ENCODE peak calls at places on chromosomes 2 and 18, in five cellular contexts. One of them, this sample, is unnamed.

GRCh38 chr18:56327171-56327885 is 311.1 kb downstream of the TXNL1 start:
- DNase-seq in lung: no peak
- DNase-seq in IMR-90: peak; percentile 61
- DNase-seq in epithelial cell of esophagus: no peak
- DNase-seq in left ventricle myocardium inferior: no peak
- DNase-seq in this sample: no peak

GRCh38 chr2:148317598-148317997 is 296.7 kb downstream of the MBD5 start:
- DNase-seq in left ventricle myocardium inferior: no peak
- DNase-seq in lung: no peak
- DNase-seq in IMR-90: no peak
- DNase-seq in epithelial cell of esophagus: no peak
- DNase-seq in this sample: no peak

GRCh38 chr2:24359701-24360049 is 661 bp downstream of the ITSN2 start:
- DNase-seq in left ventricle myocardium inferior: peak; percentile 32
- DNase-seq in epithelial cell of esophagus: peak; percentile 51
- DNase-seq in lung: peak; percentile 41
- DNase-seq in IMR-90: no peak
- DNase-seq in this sample: no peak

GRCh38 chr2:74554821-74555531 is 456 bp downstream of the DOK1 start:
- DNase-seq in lung: peak; percentile 63
- DNase-seq in epithelial cell of esophagus: peak; percentile 24
- DNase-seq in IMR-90: peak; percentile 27
- DNase-seq in left ventricle myocardium inferior: peak; percentile 38
- DNase-seq in this sample: no peak

GRCh38 chr2:230220347-230220969 is 674 bp upstream of the SP110 start:
- DNase-seq in IMR-90: no peak
- DNase-seq in epithelial cell of esophagus: no peak
- DNase-seq in lung: no peak
- DNase-seq in left ventricle myocardium inferior: no peak
- DNase-seq in this sample: no peak

GRCh38 chr2:137838255-137839092 is 125.8 kb upstream of the HNMT start:
- DNase-seq in IMR-90: peak; percentile 49
- DNase-seq in left ventricle myocardium inferior: no peak
- DNase-seq in epithelial cell of esophagus: peak; percentile 53
- DNase-seq in lung: no peak
- DNase-seq in this sample: peak; percentile 55

GRCh38 chr2:156321243-156321904 is 11.1 kb downstream of the NR4A2 start:
- DNase-seq in left ventricle myocardium inferior: no peak
- DNase-seq in lung: no peak
- DNase-seq in IMR-90: no peak
- DNase-seq in epithelial cell of esophagus: peak; percentile 20
- DNase-seq in this sample: no peak

GRCh38 chr2:62297642-62298010 is 101.7 kb downstream of the B3GNT2 start:
- DNase-seq in left ventricle myocardium inferior: no peak
- DNase-seq in lung: no peak
- DNase-seq in epithelial cell of esophagus: no peak
- DNase-seq in IMR-90: no peak
- DNase-seq in this sample: no peak

GRCh38 chr2:64679673-64680425 is 26.1 kb upstream of the SERTAD2 start:
- DNase-seq in IMR-90: no peak
- DNase-seq in left ventricle myocardium inferior: no peak
- DNase-seq in epithelial cell of esophagus: no peak
- DNase-seq in lung: no peak
- DNase-seq in this sample: no peak

GRCh38 chr18:74146756-74147155 is 878 bp downstream of the FBXO15 start:
- DNase-seq in IMR-90: peak; percentile 92
- DNase-seq in left ventricle myocardium inferior: no peak
- DNase-seq in epithelial cell of esophagus: no peak
- DNase-seq in lung: no peak
- DNase-seq in this sample: no peak

GRCh38 chr2:120662046-120662445 is 73.6 kb upstream of the GLI2 start:
- DNase-seq in IMR-90: no peak
- DNase-seq in lung: no peak
- DNase-seq in epithelial cell of esophagus: no peak
- DNase-seq in left ventricle myocardium inferior: no peak
- DNase-seq in this sample: no peak

GRCh38 chr2:189060096-189060642 is 86.0 kb downstream of the COL3A1 start:
- DNase-seq in IMR-90: peak; percentile 74
- DNase-seq in epithelial cell of esophagus: no peak
- DNase-seq in lung: no peak
- DNase-seq in left ventricle myocardium inferior: no peak
- DNase-seq in this sample: peak; percentile 21

GRCh38 chr2:121283670-121284245 is 1.2 kb downstream of the TFCP2L1 start:
- DNase-seq in epithelial cell of esophagus: peak; percentile 47
- DNase-seq in lung: no peak
- DNase-seq in IMR-90: no peak
- DNase-seq in left ventricle myocardium inferior: no peak
- DNase-seq in this sample: peak; percentile 48

GRCh38 chr2:9057939-9058761 is 54.7 kb upstream of the MBOAT2 start:
- DNase-seq in IMR-90: peak; percentile 89
- DNase-seq in left ventricle myocardium inferior: no peak
- DNase-seq in lung: no peak
- DNase-seq in epithelial cell of esophagus: peak; percentile 74
- DNase-seq in this sample: peak; percentile 85

GRCh38 chr2:22043784-22044183 is 920.0 kb downstream of the TDRD15 start:
- DNase-seq in epithelial cell of esophagus: no peak
- DNase-seq in IMR-90: no peak
- DNase-seq in lung: no peak
- DNase-seq in left ventricle myocardium inferior: no peak
- DNase-seq in this sample: no peak
- TF ChIP-seq CTCF in epithelial cell of esophagus: no peak
- TF ChIP-seq CTCF in IMR-90: no peak
- TF ChIP-seq CTCF in lung: no peak
- TF ChIP-seq CTCF in left ventricle myocardium inferior: no peak
- TF ChIP-seq CTCF in this sample: no peak

DNA sequence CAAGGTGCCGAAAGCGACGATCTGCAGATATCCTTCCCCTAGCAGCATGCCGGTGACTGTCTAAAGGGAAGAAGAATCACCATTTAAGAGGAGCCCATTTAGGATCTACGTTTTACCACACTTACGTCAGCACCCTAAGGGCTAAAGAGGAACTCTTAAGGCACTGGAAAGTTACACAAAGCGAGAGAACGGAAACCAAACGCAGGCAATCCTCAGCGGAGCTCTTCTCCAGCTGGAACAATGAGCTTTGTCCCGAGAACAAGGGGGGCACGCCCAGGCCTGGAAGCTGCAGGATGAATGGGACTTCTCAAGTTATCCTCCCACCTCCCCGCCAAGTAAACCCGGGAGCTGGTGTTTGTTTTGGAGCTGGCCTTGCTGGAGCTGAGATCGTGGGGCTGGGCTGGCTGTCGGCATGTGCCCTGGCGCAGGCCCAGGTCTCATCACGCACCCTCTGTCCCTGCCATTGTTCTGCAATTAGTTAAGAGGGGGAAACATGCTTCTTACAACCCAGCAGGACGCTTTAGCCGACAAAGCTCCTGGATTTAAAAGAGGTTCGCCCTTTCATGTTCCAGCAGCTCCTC is 36.5 kb downstream of the PXDN start:
- DNase-seq in lung: peak; percentile 60
- DNase-seq in IMR-90: peak; percentile 90
- DNase-seq in left ventricle myocardium inferior: peak; percentile 85
- DNase-seq in epithelial cell of esophagus: peak; percentile 89
- DNase-seq in this sample: peak; percentile 95
- H3K4me3 ChIP-seq in lung: no peak overlapping the region
- H3K4me3 ChIP-seq in IMR-90: no peak overlapping the region
- H3K4me3 ChIP-seq in left ventricle myocardium inferior: peak overlapping the region; percentile 44
- H3K4me3 ChIP-seq in epithelial cell of esophagus: no peak overlapping the region
- H3K4me3 ChIP-seq in this sample: no peak overlapping the region

GRCh38 chr2:71789556-71790219 is 336.3 kb downstream of the DYSF start:
- DNase-seq in lung: no peak
- DNase-seq in left ventricle myocardium inferior: no peak
- DNase-seq in IMR-90: no peak
- DNase-seq in epithelial cell of esophagus: no peak
- DNase-seq in this sample: no peak
- TF ChIP-seq CTCF in lung: no peak
- TF ChIP-seq CTCF in left ventricle myocardium inferior: no peak
- TF ChIP-seq CTCF in IMR-90: peak; percentile 12
- TF ChIP-seq CTCF in epithelial cell of esophagus: no peak
- TF ChIP-seq CTCF in this sample: no peak

DNA sequence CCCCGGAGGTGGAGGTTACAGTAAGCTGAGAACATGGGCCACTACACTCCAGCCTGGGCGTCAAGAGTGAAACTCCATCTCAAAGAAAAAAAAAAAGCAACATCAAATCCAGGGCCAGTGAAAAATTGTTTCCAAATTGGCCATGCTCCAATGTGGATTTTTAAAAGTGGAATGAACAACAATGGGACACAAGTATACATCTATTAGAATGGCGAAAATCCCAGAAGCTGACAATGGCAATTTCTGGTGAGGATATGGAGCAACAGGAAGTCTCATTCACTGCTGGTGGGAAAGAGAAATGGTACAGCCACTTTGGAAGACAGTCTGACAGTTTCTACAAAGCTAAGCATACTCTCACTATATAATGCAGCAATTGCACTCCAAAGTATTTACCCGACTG is 161.4 kb downstream of the UXS1 start:
- DNase-seq in lung: no peak
- DNase-seq in epithelial cell of esophagus: no peak
- DNase-seq in left ventricle myocardium inferior: no peak
- DNase-seq in IMR-90: no peak
- DNase-seq in this sample: no peak
- H3K4me3 ChIP-seq in lung: no peak overlapping the region
- H3K4me3 ChIP-seq in epithelial cell of esophagus: no peak overlapping the region
- H3K4me3 ChIP-seq in left ventricle myocardium inferior: no peak overlapping the region
- H3K4me3 ChIP-seq in IMR-90: no peak overlapping the region
- H3K4me3 ChIP-seq in this sample: no peak overlapping the region

DNA sequence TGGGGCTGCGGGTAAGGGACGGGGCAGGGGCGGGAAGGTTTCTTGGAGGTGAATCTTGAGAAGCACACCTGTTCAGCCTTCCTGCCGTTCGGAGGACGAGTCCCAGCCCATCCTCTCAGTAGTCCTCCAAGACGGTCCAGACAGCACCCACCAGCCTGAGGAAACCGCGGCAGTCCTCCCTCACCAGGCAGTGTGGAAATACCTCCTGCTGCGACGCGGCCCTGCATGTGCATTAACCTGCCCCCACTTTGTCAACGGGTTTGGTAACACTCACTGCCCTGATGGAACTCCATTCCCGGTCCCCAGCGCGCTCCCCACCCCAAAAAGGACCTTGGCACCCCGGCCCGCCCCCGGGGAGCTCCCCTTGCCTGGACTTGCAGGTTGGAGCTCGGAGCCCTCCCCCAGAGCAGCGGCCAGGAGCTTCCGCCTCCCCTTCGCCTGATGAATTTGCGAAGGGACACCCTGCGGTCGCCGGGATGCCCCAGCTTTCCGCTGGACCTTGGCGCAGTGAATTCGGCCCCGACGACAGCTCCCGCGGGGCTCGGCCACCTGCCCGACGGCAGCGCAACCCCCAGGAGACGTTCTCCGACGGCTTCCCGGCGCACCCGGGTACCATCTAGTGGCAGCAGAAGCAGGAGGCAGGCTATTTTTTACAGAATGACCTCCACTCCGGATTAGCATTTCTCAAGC is 31.5 kb downstream of the ACVR1C start:
- DNase-seq in epithelial cell of esophagus: peak; percentile 32
- DNase-seq in IMR-90: peak; percentile 1
- DNase-seq in left ventricle myocardium inferior: peak; percentile 19
- DNase-seq in lung: no peak
- DNase-seq in this sample: no peak
- TF ChIP-seq CTCF in epithelial cell of esophagus: peak; percentile 67
- TF ChIP-seq CTCF in IMR-90: peak; percentile 33
- TF ChIP-seq CTCF in left ventricle myocardium inferior: peak; percentile 61
- TF ChIP-seq CTCF in lung: no peak
- TF ChIP-seq CTCF in this sample: peak; percentile 52

GRCh38 chr2:176508374-176508773 is 239.1 kb downstream of the MTX2 start:
- DNase-seq in lung: no peak
- DNase-seq in left ventricle myocardium inferior: no peak
- DNase-seq in epithelial cell of esophagus: no peak
- DNase-seq in IMR-90: no peak
- DNase-seq in this sample: no peak
- H3K4me3 ChIP-seq in lung: no peak overlapping the region
- H3K4me3 ChIP-seq in left ventricle myocardium inferior: no peak overlapping the region
- H3K4me3 ChIP-seq in epithelial cell of esophagus: no peak overlapping the region
- H3K4me3 ChIP-seq in IMR-90: no peak overlapping the region
- H3K4me3 ChIP-seq in this sample: no peak overlapping the region

GRCh38 chr18:7735194-7735593 is 168.1 kb downstream of the PTPRM start:
- DNase-seq in left ventricle myocardium inferior: no peak
- DNase-seq in IMR-90: no peak
- DNase-seq in epithelial cell of esophagus: peak; percentile 12
- DNase-seq in lung: no peak
- DNase-seq in this sample: peak; percentile 23
- TF ChIP-seq CTCF in left ventricle myocardium inferior: peak; percentile 59
- TF ChIP-seq CTCF in IMR-90: no peak
- TF ChIP-seq CTCF in epithelial cell of esophagus: peak; percentile 40
- TF ChIP-seq CTCF in lung: no peak
- TF ChIP-seq CTCF in this sample: peak; percentile 38

DNA sequence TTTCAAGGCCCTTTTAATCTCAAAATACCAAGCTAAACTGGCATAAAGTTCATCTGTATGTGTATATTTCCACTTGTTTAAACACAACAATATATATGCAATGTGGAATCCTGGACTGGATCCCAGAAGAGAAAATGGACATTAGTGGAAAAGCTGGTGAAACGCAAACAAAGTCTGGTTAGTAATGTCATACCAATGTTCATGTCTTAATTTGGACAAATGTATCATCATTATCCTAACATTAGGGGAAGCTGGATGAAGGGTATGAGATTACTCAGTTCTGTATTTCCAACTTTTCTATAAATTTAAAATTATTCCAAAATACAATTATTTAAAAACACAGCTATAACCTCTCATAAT is 3.8 kb downstream of the SP3 start:
- DNase-seq in IMR-90: peak; percentile 67
- DNase-seq in epithelial cell of esophagus: no peak
- DNase-seq in lung: no peak
- DNase-seq in left ventricle myocardium inferior: no peak
- DNase-seq in this sample: no peak
- H3K4me3 ChIP-seq in IMR-90: no peak overlapping the region
- H3K4me3 ChIP-seq in epithelial cell of esophagus: no peak overlapping the region
- H3K4me3 ChIP-seq in lung: no peak overlapping the region
- H3K4me3 ChIP-seq in left ventricle myocardium inferior: no peak overlapping the region
- H3K4me3 ChIP-seq in this sample: no peak overlapping the region

This sample was measured in bronchial epithelial cell.